ENCODE peak calls at places on chromosome 14, in five cellular contexts. One of them, this sample, is unnamed. For H3K4me1, the result is how much of the 10 kb centered on the place peaks cover.

GRCh38 chr14:33916663-33917565 is 34.0 kb downstream of the EGLN3 start:
- DNase-seq in HCT116: no peak
- DNase-seq in mammary epithelial cell: peak
- DNase-seq in thoracic aorta: no peak
- DNase-seq in GM12878: no peak
- DNase-seq in this sample: no peak

GRCh38 chr14:60654303-60654925 is 5.1 kb upstream of the SIX1 start:
- DNase-seq in thoracic aorta: no peak
- DNase-seq in HCT116: no peak
- DNase-seq in GM12878: no peak
- DNase-seq in mammary epithelial cell: no peak
- DNase-seq in this sample: no peak

GRCh38 chr14:93032301-93032929 is 83.3 kb downstream of the ITPK1 start:
- DNase-seq in mammary epithelial cell: no peak
- DNase-seq in thoracic aorta: no peak
- DNase-seq in GM12878: no peak
- DNase-seq in HCT116: no peak
- DNase-seq in this sample: no peak

GRCh38 chr14:29486132-29486531 is 441.5 kb downstream of the PRKD1 start:
- DNase-seq in mammary epithelial cell: no peak
- DNase-seq in GM12878: no peak
- DNase-seq in HCT116: no peak
- DNase-seq in thoracic aorta: no peak
- DNase-seq in this sample: no peak

GRCh38 chr14:96754162-96754844 is 42.9 kb upstream of the VRK1 start:
- DNase-seq in mammary epithelial cell: peak
- DNase-seq in GM12878: no peak
- DNase-seq in HCT116: no peak
- DNase-seq in thoracic aorta: no peak
- DNase-seq in this sample: no peak

GRCh38 chr14:28012629-28013415 is 753.8 kb upstream of the FOXG1 start:
- DNase-seq in thoracic aorta: no peak
- DNase-seq in GM12878: no peak
- DNase-seq in mammary epithelial cell: no peak
- DNase-seq in HCT116: no peak
- DNase-seq in this sample: no peak

GRCh38 chr14:19975291-19975690 is at the start of gene OR4K15:
- DNase-seq in GM12878: no peak
- DNase-seq in mammary epithelial cell: no peak
- DNase-seq in HCT116: no peak
- DNase-seq in thoracic aorta: no peak
- DNase-seq in this sample: no peak

GRCh38 chr14:23090254-23090636 is 4.7 kb downstream of the ACIN1 start:
- DNase-seq in GM12878: no peak
- DNase-seq in HCT116: no peak
- DNase-seq in mammary epithelial cell: no peak
- DNase-seq in thoracic aorta: no peak
- DNase-seq in this sample: no peak

GRCh38 chr14:91303091-91303923 is 58.8 kb upstream of the GPR68 start:
- DNase-seq in HCT116: peak
- DNase-seq in thoracic aorta: no peak
- DNase-seq in mammary epithelial cell: no peak
- DNase-seq in GM12878: no peak
- DNase-seq in this sample: peak

GRCh38 chr14:93346926-93347721 is at the start of gene COX8C:
- DNase-seq in mammary epithelial cell: no peak
- DNase-seq in thoracic aorta: no peak
- DNase-seq in HCT116: no peak
- DNase-seq in GM12878: no peak
- DNase-seq in this sample: no peak

GRCh38 chr14:61561144-61561543 is 134.2 kb upstream of the HIF1A start:
- DNase-seq in thoracic aorta: no peak
- DNase-seq in GM12878: no peak
- DNase-seq in HCT116: no peak
- DNase-seq in mammary epithelial cell: no peak
- DNase-seq in this sample: no peak

GRCh38 chr14:99907761-99908652 is 114.8 kb downstream of the EML1 start:
- DNase-seq in HCT116: no peak
- DNase-seq in GM12878: no peak
- DNase-seq in mammary epithelial cell: no peak
- DNase-seq in thoracic aorta: no peak
- DNase-seq in this sample: no peak

GRCh38 chr14:38224328-38224727 is 16.6 kb downstream of the SSTR1 start:
- DNase-seq in thoracic aorta: no peak
- DNase-seq in mammary epithelial cell: no peak
- DNase-seq in GM12878: no peak
- DNase-seq in HCT116: no peak
- DNase-seq in this sample: no peak

GRCh38 chr14:51576112-51576420 is 75.6 kb upstream of the FRMD6 start:
- DNase-seq in mammary epithelial cell: no peak
- DNase-seq in HCT116: no peak
- DNase-seq in thoracic aorta: no peak
- DNase-seq in GM12878: no peak
- DNase-seq in this sample: no peak

GRCh38 chr14:65433157-65433556 is 20.6 kb downstream of the FUT8 start:
- DNase-seq in GM12878: no peak
- DNase-seq in HCT116: no peak
- DNase-seq in thoracic aorta: no peak
- DNase-seq in mammary epithelial cell: no peak
- DNase-seq in this sample: no peak
- H3K4me1 ChIP-seq in GM12878: under half
- H3K4me1 ChIP-seq in HCT116: under half
- H3K4me1 ChIP-seq in thoracic aorta: under half
- H3K4me1 ChIP-seq in mammary epithelial cell: under half
- H3K4me1 ChIP-seq in this sample: under half

DNA sequence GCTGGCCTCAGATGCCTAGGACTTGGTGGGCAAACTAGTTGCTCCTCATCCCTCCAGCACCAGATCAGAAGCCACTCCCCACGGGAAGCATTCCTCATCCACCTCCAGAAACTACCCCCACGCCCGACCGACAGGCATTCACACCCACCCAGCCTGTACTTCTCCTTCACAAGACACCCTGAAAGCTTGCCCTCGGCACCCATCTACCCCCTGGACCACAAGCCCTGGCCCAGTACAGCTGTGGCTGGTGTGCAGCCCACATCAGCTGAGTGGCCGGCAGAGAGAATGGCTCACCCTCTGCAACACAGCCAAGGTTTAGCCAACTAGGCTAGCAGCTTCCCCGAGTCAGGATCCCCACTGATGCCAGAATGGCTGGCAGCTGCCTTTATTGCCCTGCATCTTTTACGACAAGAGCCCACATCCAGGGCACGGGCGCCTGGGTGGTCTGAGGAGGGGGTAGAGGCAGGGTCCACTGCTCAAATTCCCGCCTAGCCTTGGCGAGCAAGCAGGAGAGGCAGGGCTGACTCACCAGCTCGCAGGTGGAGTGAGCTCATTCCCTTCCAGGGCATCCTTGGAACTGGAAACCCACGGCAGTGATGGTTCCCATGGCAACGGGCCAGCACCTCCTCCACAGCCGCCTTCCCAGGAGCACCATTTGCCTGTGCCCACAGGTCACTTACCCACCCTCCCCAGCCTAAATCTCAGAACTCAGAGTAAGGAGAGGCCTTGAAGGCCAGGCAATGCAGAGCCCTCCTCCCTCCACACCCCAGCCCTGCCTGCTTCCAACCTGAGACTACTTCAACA is 17.1 kb downstream of the ACTN1 start:
- DNase-seq in thoracic aorta: no peak
- DNase-seq in GM12878: no peak
- DNase-seq in mammary epithelial cell: peak
- DNase-seq in HCT116: no peak
- DNase-seq in this sample: no peak
- H3K4me1 ChIP-seq in thoracic aorta: half or more
- H3K4me1 ChIP-seq in GM12878: under half
- H3K4me1 ChIP-seq in mammary epithelial cell: half or more
- H3K4me1 ChIP-seq in HCT116: half or more
- H3K4me1 ChIP-seq in this sample: half or more

GRCh38 chr14:68668531-68668930 is 124.3 kb downstream of the ZFP36L1 start:
- DNase-seq in thoracic aorta: no peak
- DNase-seq in GM12878: no peak
- DNase-seq in HCT116: no peak
- DNase-seq in mammary epithelial cell: no peak
- DNase-seq in this sample: no peak
- H3K4me1 ChIP-seq in thoracic aorta: under half
- H3K4me1 ChIP-seq in GM12878: under half
- H3K4me1 ChIP-seq in HCT116: under half
- H3K4me1 ChIP-seq in mammary epithelial cell: under half
- H3K4me1 ChIP-seq in this sample: half or more

DNA sequence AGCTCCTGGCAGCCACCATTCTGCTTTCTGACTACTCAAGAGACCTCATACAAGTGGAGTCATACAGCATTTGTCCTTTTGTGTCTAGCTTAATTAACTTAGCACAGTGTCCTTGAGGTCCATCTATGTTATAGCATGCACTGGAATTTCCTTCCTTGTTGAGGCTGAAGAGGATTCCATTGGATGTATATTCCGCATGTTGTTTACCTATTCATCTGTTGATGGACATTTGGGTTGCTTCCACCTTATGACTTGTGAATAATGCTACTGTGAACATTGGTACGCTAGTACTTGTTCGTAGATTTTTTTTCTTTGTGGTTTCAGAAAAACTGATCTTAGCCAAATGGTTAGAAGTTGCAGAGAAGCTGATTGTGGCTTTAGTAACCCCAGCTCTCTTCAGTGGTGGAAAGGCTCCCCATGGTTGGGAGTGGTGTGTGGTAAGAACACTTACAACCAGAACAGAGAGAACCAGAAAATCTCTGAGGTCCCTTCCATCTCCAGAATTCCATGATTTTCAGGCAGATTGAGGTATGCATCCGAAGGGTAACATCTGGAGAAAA is 118.4 kb downstream of the SAMD4A start:
- DNase-seq in GM12878: no peak
- DNase-seq in HCT116: no peak
- DNase-seq in mammary epithelial cell: no peak
- DNase-seq in thoracic aorta: no peak
- DNase-seq in this sample: no peak
- H3K4me1 ChIP-seq in GM12878: under half
- H3K4me1 ChIP-seq in HCT116: under half
- H3K4me1 ChIP-seq in mammary epithelial cell: half or more
- H3K4me1 ChIP-seq in thoracic aorta: under half
- H3K4me1 ChIP-seq in this sample: half or more

GRCh38 chr14:65203574-65203973 is 101.3 kb upstream of the MAX start:
- DNase-seq in thoracic aorta: no peak
- DNase-seq in mammary epithelial cell: no peak
- DNase-seq in HCT116: no peak
- DNase-seq in GM12878: no peak
- DNase-seq in this sample: no peak

GRCh38 chr14:65204056-65204455 is 101.7 kb upstream of the MAX start:
- DNase-seq in GM12878: no peak
- DNase-seq in thoracic aorta: no peak
- DNase-seq in HCT116: no peak
- DNase-seq in mammary epithelial cell: no peak
- DNase-seq in this sample: no peak

GRCh38 chr14:65206078-65206447 is 103.7 kb upstream of the MAX start:
- DNase-seq in thoracic aorta: no peak
- DNase-seq in GM12878: no peak
- DNase-seq in HCT116: no peak
- DNase-seq in mammary epithelial cell: no peak
- DNase-seq in this sample: no peak

GRCh38 chr14:65208548-65208947 is 106.2 kb upstream of the MAX start:
- DNase-seq in thoracic aorta: no peak
- DNase-seq in mammary epithelial cell: no peak
- DNase-seq in GM12878: no peak
- DNase-seq in HCT116: no peak
- DNase-seq in this sample: no peak

GRCh38 chr14:65206448-65207096 is 104.3 kb upstream of the MAX start:
- DNase-seq in mammary epithelial cell: peak
- DNase-seq in GM12878: peak
- DNase-seq in HCT116: no peak
- DNase-seq in thoracic aorta: no peak
- DNase-seq in this sample: no peak
- H3K4me1 ChIP-seq in mammary epithelial cell: under half
- H3K4me1 ChIP-seq in GM12878: half or more
- H3K4me1 ChIP-seq in HCT116: under half
- H3K4me1 ChIP-seq in thoracic aorta: under half
- H3K4me1 ChIP-seq in this sample: under half

GRCh38 chr14:101852785-101853184 is 91.3 kb downstream of the PPP2R5C start:
- DNase-seq in HCT116: no peak
- DNase-seq in GM12878: no peak
- DNase-seq in thoracic aorta: no peak
- DNase-seq in mammary epithelial cell: no peak
- DNase-seq in this sample: no peak
- H3K4me1 ChIP-seq in HCT116: under half
- H3K4me1 ChIP-seq in GM12878: under half
- H3K4me1 ChIP-seq in thoracic aorta: under half
- H3K4me1 ChIP-seq in mammary epithelial cell: under half
- H3K4me1 ChIP-seq in this sample: half or more

DNA sequence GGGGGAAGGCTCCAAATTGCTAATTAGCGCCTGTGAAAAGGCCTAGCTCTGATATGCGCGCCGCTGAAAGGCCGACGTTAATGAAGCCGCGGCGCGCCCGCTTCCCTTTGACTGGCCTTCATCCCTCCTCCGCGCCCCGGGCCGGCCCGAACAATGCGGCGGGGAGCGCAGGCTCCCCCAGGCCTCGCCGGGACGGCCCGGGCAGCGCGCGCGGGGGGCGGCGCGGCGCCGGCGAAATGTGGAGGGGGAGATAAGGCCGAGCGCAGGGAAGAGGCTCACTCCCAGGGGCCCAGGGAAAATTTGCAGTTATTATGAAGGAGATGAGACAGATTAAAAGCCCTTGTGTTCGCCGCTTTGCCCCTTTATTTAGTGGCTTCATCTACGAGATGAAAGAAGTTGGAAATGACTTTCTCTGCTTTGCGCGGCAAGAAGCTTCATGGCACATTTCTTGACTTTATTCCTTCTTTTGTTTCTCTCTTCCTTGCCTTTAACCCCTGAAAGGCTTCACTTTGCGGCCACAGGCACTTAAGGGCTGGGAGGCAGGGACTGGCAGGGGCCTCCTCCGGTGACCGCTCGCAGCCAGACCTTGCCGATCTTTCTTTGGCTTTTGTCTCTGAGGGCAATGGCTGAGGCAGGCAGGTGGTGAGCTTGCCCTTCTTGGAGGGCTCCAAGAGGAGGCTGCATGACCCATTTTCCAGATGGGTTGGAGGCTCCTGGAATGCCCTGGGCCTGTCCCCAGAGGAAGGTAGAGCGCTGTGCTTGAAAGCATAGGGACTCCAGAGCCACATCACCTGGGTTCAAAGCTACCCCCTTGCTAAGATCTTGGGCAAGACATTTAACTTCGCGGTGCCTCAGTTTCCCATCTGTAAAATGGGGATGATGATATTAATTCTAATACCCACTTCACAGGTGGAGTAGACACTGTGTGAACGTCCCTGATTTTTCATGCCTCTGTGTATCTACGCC is 12.7 kb upstream of the GPATCH2L start:
- DNase-seq in GM12878: no peak
- DNase-seq in HCT116: no peak
- DNase-seq in thoracic aorta: no peak
- DNase-seq in mammary epithelial cell: no peak
- DNase-seq in this sample: no peak
- H3K4me1 ChIP-seq in GM12878: under half
- H3K4me1 ChIP-seq in HCT116: under half
- H3K4me1 ChIP-seq in thoracic aorta: under half
- H3K4me1 ChIP-seq in mammary epithelial cell: under half
- H3K4me1 ChIP-seq in this sample: under half

This sample was measured in left ventricle myocardium inferior.